ENCODE peak calls at places on chromosomes 7 and 10, in ten cellular contexts. P, F, Z, V, L, B, Q, R, G and A are unnamed samples.

GRCh38 chr10:89664206-89664605 is 19.2 kb upstream of the PANK1 start:
- DNase-seq in F (no peak), P (no peak), R (no peak), Q (no peak), V (no peak), G (no peak), B (no peak), L (no peak), Z (no peak), A (peak)

GRCh38 chr10:82981137-82981723 is 1106.2 kb downstream of the NRG3 start:
- DNase-seq in V (no peak), P (no peak), F (no peak), Q (no peak), B (peak), L (no peak), Z (no peak), G (no peak), R (no peak), A (no peak)

GRCh38 chr10:77685494-77685893 is 47.9 kb upstream of the KCNMA1 start:
- DNase-seq in P (no peak), G (no peak), R (no peak), L (no peak), V (no peak), B (no peak), Z (no peak), F (no peak), Q (no peak), A (no peak)

GRCh38 chr10:86062151-86062550 is 304.4 kb downstream of the GRID1 start:
- DNase-seq in Z (no peak), V (no peak), F (no peak), G (no peak), B (no peak), R (no peak), P (no peak), Q (no peak), L (no peak), A (no peak)

GRCh38 chr7:98613601-98614425 is 3.3 kb upstream of the NPTX2 start:
- DNase-seq in P (no peak), F (no peak), L (no peak), B (no peak), R (peak), G (no peak), Z (no peak), Q (peak), V (no peak), A (no peak)

GRCh38 chr7:38217672-38218071 is 39.6 kb downstream of the STARD3NL start:
- DNase-seq in R (no peak), B (no peak), V (no peak), P (no peak), Q (no peak), G (no peak), Z (no peak), L (no peak), F (no peak), A (no peak)

GRCh38 chr7:43537765-43538403 is 45.0 kb upstream of the STK17A start:
- DNase-seq in V (no peak), Z (no peak), L (no peak), F (no peak), P (no peak), B (no peak), G (no peak), Q (no peak), R (no peak), A (no peak)

GRCh38 chr10:72306215-72306760 is 32.6 kb downstream of the DDIT4 start:
- DNase-seq in P (no peak), L (no peak), Z (no peak), G (no peak), R (no peak), V (no peak), F (no peak), Q (no peak), B (no peak), A (no peak)

GRCh38 chr10:33066558-33067236 is 108.7 kb upstream of the ITGB1 start:
- DNase-seq in L (no peak), F (no peak), P (no peak), Q (no peak), V (peak), G (no peak), R (peak), B (peak), Z (no peak), A (no peak)

GRCh38 chr10:52568309-52568708 is 204.3 kb downstream of the MBL2 start:
- DNase-seq in V (no peak), P (no peak), Z (no peak), Q (no peak), B (no peak), L (no peak), G (no peak), F (no peak), R (no peak), A (no peak)

GRCh38 chr7:150476285-150476684 is 25.9 kb downstream of the GIMAP8 start:
- DNase-seq in G (no peak), L (no peak), P (no peak), R (no peak), Q (no peak), V (no peak), B (no peak), Z (no peak), F (no peak), A (no peak)

GRCh38 chr7:79308176-79308575 is 145.3 kb downstream of the MAGI2 start:
- DNase-seq in F (no peak), R (no peak), V (peak), Z (no peak), B (no peak), Q (no peak), G (no peak), L (no peak), P (no peak), A (no peak)

GRCh38 chr7:14552060-14552459 is 350.5 kb downstream of the DGKB start:
- DNase-seq in R (no peak), B (no peak), F (no peak), G (no peak), L (no peak), Q (no peak), Z (no peak), P (no peak), V (no peak), A (no peak)

GRCh38 chr7:104299777-104300176 is 28.6 kb upstream of the LHFPL3 start:
- DNase-seq in Z (no peak), Q (no peak), F (no peak), P (no peak), V (no peak), R (no peak), B (no peak), G (no peak), L (no peak), A (no peak)

GRCh38 chr10:62577666-62578291 is 203.6 kb downstream of the ZNF365 start:
- DNase-seq in Z (no peak), F (no peak), V (no peak), P (no peak), R (no peak), B (peak), Q (no peak), G (no peak), L (no peak), A (no peak)

GRCh38 chr7:101542527-101543241 is 86.4 kb downstream of the MYL10 start:
- DNase-seq in L (peak), P (peak), Z (peak), F (peak), B (no peak), G (peak), Q (peak), R (peak), V (peak), A (peak)

GRCh38 chr10:84683980-84684740 is 355.8 kb downstream of the CCSER2 start:
- DNase-seq in Q (no peak), G (no peak), V (no peak), B (no peak), R (no peak), Z (no peak), L (no peak), F (no peak), P (no peak), A (no peak)

GRCh38 chr7:76073335-76073990 is 25.6 kb downstream of the MDH2 start:
- DNase-seq in V (no peak), P (no peak), R (no peak), B (no peak), F (no peak), Q (no peak), L (no peak), G (no peak), Z (no peak), A (no peak)

GRCh38 chr10:113661332-113661731 is 2.5 kb downstream of the NRAP start:
- DNase-seq in B (no peak), L (no peak), Z (no peak), Q (no peak), G (no peak), V (no peak), R (no peak), F (no peak), P (no peak), A (no peak)

GRCh38 chr7:23765943-23766342 is 55.9 kb downstream of the STK31 start:
- DNase-seq in G (no peak), F (no peak), P (no peak), L (no peak), V (no peak), R (no peak), B (no peak), Z (no peak), Q (no peak), A (no peak)

GRCh38 chr10:7306147-7306546 is 104.7 kb downstream of the SFMBT2 start:
- DNase-seq in V (no peak), Z (no peak), L (no peak), Q (no peak), R (no peak), G (no peak), P (no peak), F (no peak), B (peak), A (no peak)

GRCh38 chr10:62727935-62728334 is 76.6 kb upstream of the ADO start:
- DNase-seq in F (no peak), B (no peak), Z (no peak), R (no peak), G (no peak), V (no peak), L (no peak), Q (no peak), P (no peak), A (no peak)

GRCh38 chr10:1665262-1665661 is 72.1 kb downstream of the ADARB2 start:
- DNase-seq in P (no peak), R (no peak), V (no peak), L (no peak), G (no peak), Z (no peak), Q (no peak), F (no peak), B (no peak), A (no peak)

GRCh38 chr7:83976302-83976701 is 218.3 kb downstream of the SEMA3A start:
- DNase-seq in R (peak), P (no peak), Z (no peak), V (peak), G (peak), L (no peak), F (peak), Q (peak), B (no peak), A (no peak)

GRCh38 chr10:88318803-88319202 is 264.3 kb downstream of the RNLS start:
- DNase-seq in Q (no peak), B (no peak), R (no peak), V (peak), L (no peak), Z (no peak), P (no peak), G (no peak), F (no peak), A (no peak)

GRCh38 chr10:77073066-77073960 is 564.3 kb downstream of the KCNMA1 start:
- DNase-seq in B (no peak), F (no peak), P (no peak), Z (no peak), V (no peak), R (no peak), Q (no peak), G (no peak), L (peak), A (peak)

GRCh38 chr7:95155965-95156364 is 168.4 kb downstream of the PON1 start:
- DNase-seq in Q (no peak), G (no peak), R (no peak), V (no peak), B (no peak), L (no peak), P (no peak), Z (no peak), F (no peak), A (no peak)

GRCh38 chr10:59887006-59887405 is 19.4 kb downstream of the CCDC6 start:
- DNase-seq in Q (no peak), F (no peak), G (no peak), R (no peak), V (no peak), L (no peak), B (no peak), P (no peak), Z (no peak), A (no peak)

GRCh38 chr7:23472974-23473847 is 2.9 kb upstream of the IGF2BP3 start:
- DNase-seq in G (no peak), V (no peak), P (no peak), F (no peak), R (no peak), L (no peak), B (no peak), Q (no peak), Z (no peak), A (no peak)

GRCh38 chr7:129845178-129845971 is 107.4 kb downstream of the UBE2H start:
- DNase-seq in Z (no peak), L (no peak), Q (peak), P (no peak), B (no peak), G (no peak), F (no peak), V (no peak), R (no peak), A (no peak)

GRCh38 chr10:53123311-53123710 is 350.7 kb upstream of the MBL2 start:
- DNase-seq in L (no peak), P (no peak), R (no peak), F (no peak), Q (no peak), Z (no peak), B (no peak), V (no peak), G (no peak), A (no peak)

GRCh38 chr10:43576062-43576461 is 1.6 kb upstream of the ZNF239 start:
- DNase-seq in G (no peak), Q (no peak), Z (no peak), B (no peak), P (no peak), L (no peak), V (no peak), F (no peak), R (no peak), A (no peak)

GRCh38 chr7:151429555-151430331 is 10.2 kb downstream of the CRYGN start:
- DNase-seq in G (peak), P (no peak), B (no peak), L (no peak), V (peak), Z (no peak), F (no peak), R (no peak), Q (no peak), A (no peak)